ENCODE peak calls at places on chromosomes 2 and 18, in ten cellular contexts. Q is activated CD4-positive, alpha-beta T cell treated with anti-CD3 and anti-CD28 coated beads for 1 hour; V is sigmoid colon; D is hippocampal formation; Y is 8988T; Z is KBM-7; S is stimulated activated CD4-positive, alpha-beta T cell treated with anti-CD3 and anti-CD28 coated beads, TNF-alpha, amount 100 ng/mL, for 48 hours; O is NCI-H1417; A is central memory CD4-positive, alpha-beta T cell; G is NCI-H460. U is an unnamed sample.

GRCh38 chr2:191811807-191812602 is 34.9 kb downstream of the CAVIN2 start:
- DNase-seq in Q (no peak), V (peak), D (peak), Y (no peak), Z (peak), S (no peak), O (peak), A (no peak), G (peak), U (no peak)

GRCh38 chr2:217936952-217937351 is 65.8 kb downstream of the TNS1 start:
- DNase-seq in Q (no peak), V (no peak), D (no peak), Y (no peak), Z (no peak), S (no peak), O (no peak), A (no peak), G (no peak), U (no peak)

GRCh38 chr2:70904371-70905216 is 31.1 kb upstream of the ATP6V1B1 start:
- DNase-seq in Q (no peak), V (no peak), D (no peak), Y (no peak), Z (no peak), S (no peak), O (no peak), A (no peak), G (no peak), U (no peak)

GRCh38 chr2:192993059-192993458 is 798.3 kb upstream of the TMEFF2 start:
- DNase-seq in Q (no peak), V (no peak), D (no peak), Y (no peak), Z (no peak), S (no peak), O (no peak), A (no peak), G (no peak), U (no peak)

GRCh38 chr2:9655441-9656269 is 24.9 kb upstream of the YWHAQ start:
- DNase-seq in Q (peak), V (no peak), D (no peak), Y (no peak), Z (no peak), S (peak), O (no peak), A (no peak), G (no peak), U (no peak)

GRCh38 chr18:12253517-12254136 is 534 bp upstream of the CIDEA start:
- DNase-seq in Q (no peak), V (no peak), D (no peak), Y (no peak), Z (peak), S (no peak), O (peak), A (no peak), G (no peak), U (no peak)

GRCh38 chr2:237696471-237696870 is 69.1 kb downstream of the LRRFIP1 start:
- DNase-seq in Q (no peak), V (no peak), D (no peak), Y (no peak), Z (no peak), S (no peak), O (peak), A (no peak), G (no peak), U (no peak)

GRCh38 chr2:65431417-65432226 is 777 bp downstream of the SPRED2 start:
- DNase-seq in Q (peak), V (peak), D (peak), Y (no peak), Z (peak), S (no peak), O (peak), A (peak), G (no peak), U (peak)

GRCh38 chr18:10064267-10064666 is 150.5 kb downstream of the VAPA start:
- DNase-seq in Q (no peak), V (no peak), D (no peak), Y (no peak), Z (no peak), S (no peak), O (no peak), A (no peak), G (no peak), U (no peak)

GRCh38 chr2:126824663-126825062 is 74.0 kb upstream of the TEX51 start:
- DNase-seq in Q (no peak), V (peak), D (no peak), Y (no peak), Z (no peak), S (no peak), O (no peak), A (no peak), G (no peak), U (no peak)

GRCh38 chr2:146321175-146321574 is 1523.7 kb upstream of the ACVR2A start:
- DNase-seq in Q (no peak), V (no peak), D (no peak), Y (no peak), Z (no peak), S (no peak), O (no peak), A (no peak), G (no peak), U (no peak)

GRCh38 chr2:75503048-75503607 is 57.6 kb downstream of the EVA1A start:
- DNase-seq in Q (no peak), V (no peak), D (no peak), Y (no peak), Z (no peak), S (no peak), O (peak), A (no peak), G (no peak), U (no peak)

GRCh38 chr2:176734868-176735267 is 465.6 kb downstream of the MTX2 start:
- DNase-seq in Q (no peak), V (no peak), D (no peak), Y (no peak), Z (no peak), S (no peak), O (no peak), A (no peak), G (no peak), U (no peak)

GRCh38 chr2:176147790-176148496 is 3.4 kb upstream of the HOXD4 start:
- DNase-seq in Q (no peak), V (no peak), D (no peak), Y (no peak), Z (no peak), S (no peak), O (no peak), A (no peak), G (no peak), U (no peak)

GRCh38 chr2:100625731-100626130 is 62.9 kb downstream of the PDCL3 start:
- DNase-seq in Q (no peak), V (no peak), D (no peak), Y (no peak), Z (no peak), S (no peak), O (no peak), A (no peak), G (no peak), U (no peak)

GRCh38 chr2:152781210-152781609 is 62.8 kb downstream of the ARL6IP6 start:
- DNase-seq in Q (no peak), V (no peak), D (no peak), Y (no peak), Z (no peak), S (no peak), O (no peak), A (no peak), G (no peak), U (no peak)

GRCh38 chr2:28901202-28901601 is 6.7 kb downstream of the WDR43 start:
- DNase-seq in Q (no peak), V (no peak), D (no peak), Y (no peak), Z (no peak), S (no peak), O (no peak), A (no peak), G (peak), U (no peak)

GRCh38 chr2:134722728-134723127 is 3.9 kb upstream of the TMEM163 start:
- DNase-seq in Q (no peak), V (no peak), D (no peak), Y (no peak), Z (no peak), S (no peak), O (no peak), A (no peak), G (no peak), U (no peak)

GRCh38 chr18:75083131-75083530 is 125.8 kb downstream of the PTGR3 start:
- DNase-seq in Q (no peak), V (no peak), D (no peak), Y (no peak), Z (no peak), S (no peak), O (no peak), A (no peak), G (no peak), U (no peak)

GRCh38 chr2:46776687-46777327 is 138.8 kb downstream of the MCFD2 start:
- DNase-seq in Q (no peak), V (no peak), D (no peak), Y (peak), Z (peak), S (peak), O (peak), A (no peak), G (peak), U (no peak)

GRCh38 chr2:135819211-135819610 is 17.8 kb downstream of the LCT start:
- DNase-seq in Q (no peak), V (no peak), D (no peak), Y (peak), Z (no peak), S (peak), O (no peak), A (no peak), G (no peak), U (no peak)

GRCh38 chr2:27262379-27263286 is at the start of gene SLC30A3:
- DNase-seq in Q (peak), V (peak), D (no peak), Y (peak), Z (peak), S (peak), O (peak), A (peak), G (peak), U (peak)

GRCh38 chr18:70335892-70336726 is 47.3 kb downstream of the SOCS6 start:
- DNase-seq in Q (no peak), V (no peak), D (no peak), Y (no peak), Z (no peak), S (no peak), O (no peak), A (no peak), G (no peak), U (no peak)

GRCh38 chr2:237434916-237435315 is 21.0 kb upstream of the COL6A3 start:
- DNase-seq in Q (peak), V (no peak), D (no peak), Y (no peak), Z (peak), S (peak), O (no peak), A (peak), G (no peak), U (no peak)

GRCh38 chr18:67354692-67355091 is 161.8 kb downstream of the DSEL start:
- DNase-seq in Q (no peak), V (no peak), D (no peak), Y (no peak), Z (no peak), S (no peak), O (no peak), A (no peak), G (no peak), U (no peak)

GRCh38 chr18:23134780-23135678 is at the start of gene CABLES1:
- DNase-seq in Q (no peak), V (peak), D (peak), Y (peak), Z (peak), S (no peak), O (peak), A (peak), G (peak), U (no peak)

GRCh38 chr18:31533236-31533635 is 35.3 kb downstream of the DSG2 start:
- DNase-seq in Q (no peak), V (no peak), D (no peak), Y (no peak), Z (no peak), S (no peak), O (no peak), A (no peak), G (no peak), U (no peak)

GRCh38 chr18:54717673-54718435 is 110.4 kb upstream of the RAB27B start:
- DNase-seq in Q (peak), V (no peak), D (peak), Y (no peak), Z (peak), S (peak), O (peak), A (peak), G (no peak), U (no peak)

GRCh38 chr2:52034706-52035105 is 1002.8 kb upstream of the NRXN1 start:
- DNase-seq in Q (no peak), V (no peak), D (no peak), Y (no peak), Z (no peak), S (no peak), O (peak), A (no peak), G (no peak), U (no peak)

GRCh38 chr2:105766300-105766866 is 21.7 kb downstream of the NCK2 start:
- DNase-seq in Q (no peak), V (no peak), D (no peak), Y (no peak), Z (no peak), S (no peak), O (no peak), A (no peak), G (no peak), U (no peak)

GRCh38 chr2:40284797-40285196 is 167.1 kb downstream of the SLC8A1 start:
- DNase-seq in Q (no peak), V (no peak), D (no peak), Y (no peak), Z (no peak), S (no peak), O (peak), A (no peak), G (no peak), U (no peak)

GRCh38 chr2:241894681-241895426 is 25.3 kb downstream of the RTP5 start:
- DNase-seq in Q (no peak), V (no peak), D (no peak), Y (no peak), Z (no peak), S (no peak), O (no peak), A (no peak), G (no peak), U (peak)

GRCh38 chr2:207802650-207803049 is 32.9 kb upstream of the FZD5 start:
- DNase-seq in Q (no peak), V (no peak), D (no peak), Y (no peak), Z (no peak), S (no peak), O (no peak), A (no peak), G (peak), U (no peak)

GRCh38 chr2:190407662-190408537 is at the start of gene MFSD6:
- DNase-seq in Q (peak), V (peak), D (peak), Y (peak), Z (peak), S (peak), O (peak), A (no peak), G (peak), U (no peak)

GRCh38 chr18:71388148-71388547 is 1099.3 kb downstream of the SOCS6 start:
- DNase-seq in Q (no peak), V (no peak), D (no peak), Y (no peak), Z (no peak), S (no peak), O (no peak), A (no peak), G (no peak), U (no peak)

GRCh38 chr2:169799555-169799954 is 884 bp downstream of the SSB start:
- DNase-seq in Q (no peak), V (no peak), D (no peak), Y (no peak), Z (peak), S (no peak), O (peak), A (peak), G (no peak), U (no peak)

GRCh38 chr2:71665168-71666093 is 212.1 kb downstream of the DYSF start:
- DNase-seq in Q (no peak), V (peak), D (no peak), Y (no peak), Z (no peak), S (no peak), O (no peak), A (no peak), G (no peak), U (no peak)

GRCh38 chr2:205876127-205876526 is 193.8 kb downstream of the NRP2 start:
- DNase-seq in Q (no peak), V (no peak), D (no peak), Y (no peak), Z (no peak), S (no peak), O (no peak), A (no peak), G (no peak), U (no peak)

GRCh38 chr2:156115338-156115737 is 217.2 kb downstream of the NR4A2 start:
- DNase-seq in Q (no peak), V (no peak), D (no peak), Y (no peak), Z (no peak), S (no peak), O (no peak), A (no peak), G (no peak), U (no peak)